ENCODE peak calls at places on chromosomes 12 and 14, in nine cellular contexts. Z, N, Y, C, V, J, B, K and S are unnamed samples.

GRCh38 chr14:103007555-103007954 is 49.8 kb downstream of the CDC42BPB start:
- DNase-seq in Z (no peak), N (no peak), Y (no peak), C (no peak), V (peak), J (peak), B (no peak), K (no peak), S (no peak)

GRCh38 chr14:74586681-74587362 is 25.2 kb downstream of the LTBP2 start:
- DNase-seq in Z (no peak), N (no peak), Y (peak), C (no peak), V (no peak), J (no peak), B (no peak), K (no peak), S (peak)

GRCh38 chr12:132178801-132179401 is 34.6 kb downstream of the NOC4L start:
- DNase-seq in Z (peak), N (no peak), Y (peak), C (no peak), V (peak), J (no peak), B (no peak), K (no peak), S (no peak)

GRCh38 chr14:42374332-42374731 is 767.7 kb downstream of the LRFN5 start:
- DNase-seq in Z (no peak), N (no peak), Y (no peak), C (no peak), V (no peak), J (no peak), B (no peak), K (no peak), S (no peak)

GRCh38 chr14:56195727-56196126 is 77.5 kb downstream of the PELI2 start:
- DNase-seq in Z (no peak), N (peak), Y (peak), C (no peak), V (no peak), J (no peak), B (peak), K (peak), S (no peak)

GRCh38 chr14:68525516-68525915 is 267.4 kb downstream of the ZFP36L1 start:
- DNase-seq in Z (no peak), N (no peak), Y (no peak), C (no peak), V (no peak), J (no peak), B (no peak), K (no peak), S (no peak)

GRCh38 chr12:98085360-98085759 is 430.0 kb upstream of the TMPO start:
- DNase-seq in Z (no peak), N (no peak), Y (peak), C (no peak), V (no peak), J (no peak), B (no peak), K (no peak), S (no peak)

GRCh38 chr14:60652674-60653387 is 3.6 kb upstream of the SIX1 start:
- DNase-seq in Z (no peak), N (peak), Y (no peak), C (no peak), V (no peak), J (no peak), B (peak), K (no peak), S (no peak)

GRCh38 chr12:116933101-116933500 is 22.4 kb downstream of the FBXW8 start:
- DNase-seq in Z (no peak), N (no peak), Y (no peak), C (peak), V (no peak), J (no peak), B (peak), K (no peak), S (no peak)

GRCh38 chr12:47100146-47100545 is 20.4 kb upstream of the AMIGO2 start:
- DNase-seq in Z (no peak), N (peak), Y (no peak), C (peak), V (no peak), J (no peak), B (no peak), K (no peak), S (no peak)

GRCh38 chr12:90682398-90682797 is 272.6 kb downstream of the CCER1 start:
- DNase-seq in Z (no peak), N (peak), Y (no peak), C (peak), V (no peak), J (no peak), B (no peak), K (no peak), S (no peak)

GRCh38 chr12:105982022-105982421 is 156.7 kb downstream of the NUAK1 start:
- DNase-seq in Z (no peak), N (no peak), Y (no peak), C (no peak), V (peak), J (no peak), B (no peak), K (no peak), S (no peak)

GRCh38 chr12:2555487-2556082 is 239.2 kb upstream of the FKBP4 start:
- DNase-seq in Z (no peak), N (no peak), Y (no peak), C (no peak), V (no peak), J (peak), B (peak), K (no peak), S (no peak)

GRCh38 chr12:119649202-119649808 is 18.6 kb upstream of the PRKAB1 start:
- DNase-seq in Z (no peak), N (peak), Y (no peak), C (peak), V (no peak), J (no peak), B (no peak), K (no peak), S (no peak)

GRCh38 chr12:67766370-67766769 is 117.8 kb downstream of the DYRK2 start:
- DNase-seq in Z (no peak), N (peak), Y (no peak), C (peak), V (no peak), J (no peak), B (no peak), K (no peak), S (no peak)

GRCh38 chr12:10695852-10696251 is 22.0 kb upstream of the STYK1 start:
- DNase-seq in Z (no peak), N (no peak), Y (no peak), C (no peak), V (no peak), J (no peak), B (no peak), K (no peak), S (no peak)

GRCh38 chr14:75454963-75455546 is 27.2 kb downstream of the JDP2 start:
- DNase-seq in Z (no peak), N (peak), Y (peak), C (peak), V (peak), J (peak), B (no peak), K (no peak), S (peak)

GRCh38 chr12:6172086-6172485 is 28.1 kb upstream of the CD9 start:
- DNase-seq in Z (no peak), N (no peak), Y (no peak), C (no peak), V (no peak), J (no peak), B (no peak), K (no peak), S (no peak)

GRCh38 chr12:3715999-3716398 is 36.9 kb downstream of the CRACR2A start:
- DNase-seq in Z (no peak), N (no peak), Y (no peak), C (no peak), V (no peak), J (no peak), B (no peak), K (no peak), S (no peak)

GRCh38 chr12:52390739-52391617 is 5.5 kb upstream of the KRT84 start:
- DNase-seq in Z (no peak), N (peak), Y (no peak), C (peak), V (no peak), J (no peak), B (peak), K (no peak), S (no peak)

GRCh38 chr12:69130064-69130463 is 109.3 kb upstream of the CPSF6 start:
- DNase-seq in Z (no peak), N (peak), Y (no peak), C (no peak), V (no peak), J (no peak), B (no peak), K (no peak), S (no peak)

GRCh38 chr12:6745751-6746525 is 7.0 kb downstream of the MLF2 start:
- DNase-seq in Z (no peak), N (no peak), Y (no peak), C (no peak), V (no peak), J (no peak), B (no peak), K (no peak), S (no peak)

GRCh38 chr12:40907115-40907521 is 214.9 kb downstream of the CNTN1 start:
- DNase-seq in Z (no peak), N (peak), Y (no peak), C (no peak), V (no peak), J (no peak), B (no peak), K (no peak), S (no peak)

GRCh38 chr14:24188251-24189058 is at the start of gene IPO4:
- DNase-seq in Z (peak), N (peak), Y (peak), C (peak), V (peak), J (peak), B (peak), K (peak), S (peak)

GRCh38 chr14:81991998-81992397 is 458.3 kb upstream of the SEL1L start:
- DNase-seq in Z (no peak), N (peak), Y (no peak), C (no peak), V (no peak), J (no peak), B (peak), K (no peak), S (no peak)

GRCh38 chr14:33404054-33404453 is 465.4 kb downstream of the NPAS3 start:
- DNase-seq in Z (no peak), N (peak), Y (no peak), C (peak), V (no peak), J (no peak), B (no peak), K (no peak), S (no peak)

GRCh38 chr12:38465020-38465419 is 148.4 kb downstream of the ALG10B start:
- DNase-seq in Z (no peak), N (no peak), Y (no peak), C (no peak), V (no peak), J (no peak), B (no peak), K (no peak), S (no peak)

GRCh38 chr12:112162261-112162790 is 37.0 kb downstream of the TRAFD1 start:
- DNase-seq in Z (no peak), N (no peak), Y (no peak), C (no peak), V (no peak), J (no peak), B (no peak), K (no peak), S (no peak)

GRCh38 chr14:100891051-100891450 is 12.5 kb downstream of the RTL1 start:
- DNase-seq in Z (no peak), N (no peak), Y (no peak), C (no peak), V (peak), J (no peak), B (no peak), K (no peak), S (peak)

GRCh38 chr12:116525418-116526001 is 33.7 kb upstream of the MAP1LC3B2 start:
- DNase-seq in Z (no peak), N (peak), Y (no peak), C (peak), V (peak), J (no peak), B (no peak), K (no peak), S (peak)

GRCh38 chr12:109310247-109311125 is 1.4 kb upstream of the FOXN4 start:
- DNase-seq in Z (no peak), N (peak), Y (peak), C (no peak), V (no peak), J (no peak), B (peak), K (no peak), S (no peak)